ENCODE peak calls at places on chromosomes 16 and 17, in four cellular contexts. Y is K562, V is GM12878, P is HepG2. F is an unnamed sample.

GRCh38 chr17:47945080-47945479 is 3.7 kb downstream of the PNPO start:
- DNase-seq in V (no peak), Y (no peak), P (no peak), F (no peak)

GRCh38 chr17:2814049-2814448 is 17.8 kb downstream of the RAP1GAP2 start:
- DNase-seq in V (no peak), P (no peak), Y (no peak), F (no peak)

GRCh38 chr17:73746314-73747073 is 102.2 kb upstream of the SDK2 start:
- DNase-seq in P (no peak), Y (no peak), V (no peak), F (no peak)

GRCh38 chr17:48194097-48194550 is 86.6 kb downstream of the SNX11 start:
- DNase-seq in P (no peak), V (no peak), Y (no peak), F (no peak)

GRCh38 chr16:75340715-75341500 is 89.5 kb upstream of the BCAR1 start:
- DNase-seq in P (no peak), Y (no peak), V (no peak), F (no peak)

GRCh38 chr17:1646199-1646875 is 805 bp upstream of the SCARF1 start:
- DNase-seq in V (no peak), P (no peak), Y (no peak), F (no peak)

GRCh38 chr17:1033503-1033902 is 36.6 kb downstream of the TIMM22 start:
- DNase-seq in Y (no peak), V (no peak), P (no peak), F (no peak)

GRCh38 chr16:13906426-13907089 is 13.4 kb upstream of the ERCC4 start:
- DNase-seq in V (no peak), P (no peak), Y (no peak), F (no peak)

GRCh38 chr16:54203851-54204505 is 82.6 kb downstream of the IRX3 start:
- DNase-seq in V (no peak), Y (no peak), P (peak; percentile 48), F (no peak)

GRCh38 chr16:85461814-85462404 is 151.2 kb upstream of the GSE1 start:
- DNase-seq in P (no peak), V (no peak), Y (peak; percentile 91), F (peak; percentile 73)

GRCh38 chr17:77214743-77215142 is 74.0 kb downstream of the SEC14L1 start:
- DNase-seq in Y (peak; percentile 49), V (no peak), P (peak; percentile 65), F (peak; percentile 72)

GRCh38 chr16:1929578-1930337 is 11.5 kb upstream of the HS3ST6 start:
- DNase-seq in P (peak; percentile 55), Y (peak; percentile 92), V (no peak), F (peak; percentile 88)

GRCh38 chr17:41620583-41621434 is 3.6 kb downstream of the KRT17 start:
- DNase-seq in V (no peak), Y (no peak), P (no peak), F (no peak)

GRCh38 chr16:54136276-54136625 is 150.3 kb downstream of the IRX3 start:
- DNase-seq in V (no peak), P (no peak), Y (no peak), F (no peak)

GRCh38 chr17:10668771-10669170 is 11.7 kb upstream of the MYH3 start:
- DNase-seq in V (no peak), P (no peak), Y (no peak), F (no peak)

GRCh38 chr17:13792314-13792713 is 190.6 kb upstream of the HS3ST3A1 start:
- DNase-seq in Y (no peak), P (no peak), V (no peak), F (no peak)

GRCh38 chr17:8818654-8819330 is 19.6 kb upstream of the MFSD6L start:
- DNase-seq in Y (no peak), V (no peak), P (no peak), F (no peak)

GRCh38 chr17:40317345-40317873 is 8.4 kb downstream of the RARA start:
- DNase-seq in V (no peak), Y (peak; percentile 80), P (peak; percentile 64), F (peak; percentile 78)

GRCh38 chr16:28534542-28535373 is 4.0 kb downstream of the NUPR1 start:
- DNase-seq in V (no peak), Y (no peak), P (no peak), F (no peak)

GRCh38 chr17:57557793-57558681 is 187.1 kb downstream of the CCDC182 start:
- DNase-seq in P (no peak), V (no peak), Y (no peak), F (no peak)

GRCh38 chr17:77361986-77362620 is 221.3 kb downstream of the SEC14L1 start:
- DNase-seq in P (no peak), Y (no peak), V (no peak), F (no peak)

GRCh38 chr16:19704321-19705130 is 13.5 kb downstream of the KNOP1 start:
- DNase-seq in P (no peak), V (no peak), Y (no peak), F (no peak)

GRCh38 chr17:18261146-18261515 is 669 bp downstream of the MIEF2 start:
- DNase-seq in P (peak; percentile 24), Y (peak; percentile 38), V (no peak), F (no peak)

GRCh38 chr16:57609541-57610401 is 18.7 kb upstream of the ADGRG1 start:
- DNase-seq in Y (no peak), V (peak; percentile 83), P (no peak), F (no peak)

GRCh38 chr17:17044846-17045561 is 2.7 kb downstream of the MPRIP start:
- DNase-seq in V (peak; percentile 35), Y (peak; percentile 31), P (no peak), F (peak; percentile 23)

GRCh38 chr16:4115209-4115940 is 867 bp downstream of the ADCY9 start:
- DNase-seq in Y (peak; percentile 38), V (no peak), P (no peak), F (peak; percentile 64)
- TF ChIP-seq MAX in Y (no peak), V (no peak), P (no peak), F (peak; percentile 54)

DNA sequence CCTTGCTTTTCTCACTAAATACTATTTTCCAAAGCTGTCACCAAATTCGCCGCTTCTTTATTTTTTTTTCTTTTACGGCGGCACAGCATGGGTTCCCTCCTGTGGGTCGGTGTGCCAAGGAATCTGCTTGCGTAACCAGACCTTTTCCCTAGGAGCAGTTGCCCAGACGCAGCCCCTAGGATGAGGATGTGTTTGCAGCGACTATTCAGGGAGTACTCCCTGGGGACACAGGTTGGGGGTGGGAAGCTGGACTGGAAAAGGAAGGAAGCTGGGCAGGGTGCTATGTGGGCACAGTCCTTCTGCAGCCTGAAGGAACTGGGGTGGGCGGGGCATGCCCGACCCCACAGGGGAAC is 49.0 kb upstream of the ZCCHC14 start:
- DNase-seq in Y (no peak), P (no peak), V (no peak), F (no peak)
- TF ChIP-seq CBFB in Y (no peak), P (no peak), V (no peak), F (no peak)

GRCh38 chr17:50833396-50834125 is 1.8 kb upstream of the WFIKKN2 start:
- DNase-seq in P (no peak), V (no peak), Y (no peak), F (no peak)

GRCh38 chr17:50835563-50836231 is at the start of gene WFIKKN2:
- DNase-seq in Y (peak; percentile 32), V (no peak), P (no peak), F (no peak)

GRCh38 chr17:50834786-50835562 is 412 bp upstream of the WFIKKN2 start:
- DNase-seq in P (no peak), Y (no peak), V (no peak), F (no peak)

GRCh38 chr17:50832267-50833227 is 2.8 kb upstream of the WFIKKN2 start:
- DNase-seq in V (no peak), Y (no peak), P (no peak), F (no peak)

DNA sequence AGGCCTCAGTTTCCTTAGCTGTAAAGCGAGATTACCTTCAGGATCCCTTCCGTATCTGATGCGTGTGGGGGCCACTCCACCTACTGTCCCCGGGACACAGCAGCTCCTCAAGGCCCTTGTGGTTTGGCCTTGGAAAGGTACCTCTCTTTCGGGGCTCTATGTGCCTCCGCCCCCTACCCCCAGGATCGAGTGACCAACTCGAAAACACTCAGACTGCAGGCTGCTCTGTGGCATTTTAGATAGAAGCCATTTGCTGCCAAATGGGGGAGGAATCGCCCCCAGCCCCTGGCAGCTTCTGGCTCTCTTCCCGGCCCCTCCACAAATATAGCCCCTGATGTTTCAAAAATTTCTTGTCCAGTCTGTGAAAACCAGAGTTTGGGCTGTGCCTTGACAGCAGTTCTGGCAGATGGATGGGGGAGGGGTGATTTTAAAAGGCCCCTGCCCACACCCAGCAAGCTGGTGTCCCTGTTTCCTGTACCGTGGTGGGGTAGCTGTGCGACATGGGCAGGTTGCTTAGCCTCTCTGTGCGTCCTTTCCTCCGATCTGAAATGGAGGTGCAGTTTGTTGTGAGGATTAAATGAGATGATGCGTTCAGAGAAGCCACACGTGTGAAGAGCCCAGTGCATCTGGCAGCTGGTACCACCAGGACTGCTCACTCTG is 1.1 kb upstream of the WFIKKN2 start:
- DNase-seq in Y (no peak), V (no peak), P (no peak), F (no peak)
- TF ChIP-seq TCF7 in Y (no peak), V (no peak), P (no peak), F (no peak)

DNA sequence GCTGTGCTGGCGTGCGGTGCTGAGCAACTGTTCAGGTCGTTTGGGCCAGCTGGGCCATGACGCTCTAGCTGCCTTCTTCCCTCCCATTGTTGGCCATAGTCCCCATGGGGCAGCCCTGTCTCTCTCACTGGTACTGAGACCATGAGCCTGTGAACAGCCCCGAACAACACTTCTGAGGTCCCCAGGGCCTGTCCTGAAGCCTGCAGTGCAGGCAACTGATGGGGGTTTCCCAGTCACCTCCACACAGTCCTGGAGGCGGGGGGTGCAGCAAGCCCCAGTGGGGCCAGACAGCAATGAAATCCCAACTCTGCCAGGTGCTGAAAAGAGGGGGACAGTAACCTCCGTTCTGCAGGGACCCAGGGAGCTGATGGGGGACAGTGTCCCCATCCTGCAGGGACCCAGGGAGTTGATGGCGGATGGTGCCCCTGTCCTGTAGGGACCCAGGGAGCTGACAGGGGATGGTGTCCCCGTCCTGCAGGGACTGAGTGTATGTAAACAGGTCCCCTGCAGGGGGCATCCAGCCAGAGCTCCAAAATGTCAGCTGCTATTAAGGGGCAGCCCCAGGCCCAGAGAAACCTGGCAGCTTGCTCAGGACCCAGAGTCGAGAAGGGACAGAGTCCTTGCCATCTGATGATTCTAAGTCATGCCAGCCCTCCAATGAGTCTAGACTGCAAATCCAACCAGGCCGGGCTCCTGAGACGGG is 30.4 kb downstream of the ENGASE start:
- DNase-seq in P (no peak), V (no peak), Y (peak; percentile 16), F (no peak)
- TF ChIP-seq MAX in P (no peak), V (no peak), Y (no peak), F (no peak)

GRCh38 chr16:73040136-73040535 is 7.8 kb downstream of the ZFHX3 start:
- DNase-seq in Y (no peak), P (no peak), V (no peak), F (peak; percentile 66)

GRCh38 chr16:73037845-73038570 is 9.9 kb downstream of the ZFHX3 start:
- DNase-seq in V (no peak), P (peak; percentile 95), Y (peak; percentile 65), F (no peak)

GRCh38 chr16:73036074-73036826 is 11.7 kb downstream of the ZFHX3 start:
- DNase-seq in Y (no peak), P (no peak), V (peak; percentile 75), F (peak; percentile 63)

GRCh38 chr16:73034374-73034773 is 13.6 kb downstream of the ZFHX3 start:
- DNase-seq in P (no peak), Y (no peak), V (peak; percentile 49), F (no peak)

GRCh38 chr16:73037331-73037745 is 10.6 kb downstream of the ZFHX3 start:
- DNase-seq in P (no peak), V (no peak), Y (peak; percentile 13), F (no peak)
- TF ChIP-seq CBFB in P (no peak), V (no peak), Y (no peak), F (no peak)

GRCh38 chr16:84253173-84253572 is 13.4 kb upstream of the KCNG4 start:
- DNase-seq in V (no peak), Y (no peak), P (no peak), F (no peak)
- TF ChIP-seq TCF7 in V (no peak), Y (no peak), P (no peak), F (no peak)